ENCODE peak calls at places on chromosomes 11 and 22, in six cellular contexts. One of them, this sample, is unnamed.

GRCh38 chr11:114317738-114318137 is 21.5 kb downstream of the NNMT start:
- DNase-seq in HepG2: no peak
- DNase-seq in K562: no peak
- DNase-seq in SK-N-SH: peak; percentile 39
- DNase-seq in HCT116: peak; percentile 13
- DNase-seq in GM12878: no peak
- DNase-seq in this sample: no peak

GRCh38 chr11:17694711-17695110 is 24.7 kb upstream of the MYOD1 start:
- DNase-seq in HepG2: no peak
- DNase-seq in K562: no peak
- DNase-seq in SK-N-SH: no peak
- DNase-seq in HCT116: no peak
- DNase-seq in GM12878: no peak
- DNase-seq in this sample: no peak

GRCh38 chr11:44032304-44033085 is 15.3 kb upstream of the ACCSL start:
- DNase-seq in HepG2: no peak
- DNase-seq in K562: no peak
- DNase-seq in SK-N-SH: no peak
- DNase-seq in HCT116: no peak
- DNase-seq in GM12878: no peak
- DNase-seq in this sample: no peak

GRCh38 chr11:106379265-106379664 is 301.8 kb downstream of the AASDHPPT start:
- DNase-seq in HepG2: no peak
- DNase-seq in K562: no peak
- DNase-seq in SK-N-SH: no peak
- DNase-seq in HCT116: no peak
- DNase-seq in GM12878: no peak
- DNase-seq in this sample: no peak

GRCh38 chr11:102810943-102811528 is 13.1 kb upstream of the MMP1 start:
- DNase-seq in HepG2: peak; percentile 12
- DNase-seq in K562: no peak
- DNase-seq in SK-N-SH: peak; percentile 10
- DNase-seq in HCT116: no peak
- DNase-seq in GM12878: no peak
- DNase-seq in this sample: peak; percentile 6

GRCh38 chr22:38655532-38656255 is 498 bp downstream of the FAM227A start:
- DNase-seq in HepG2: no peak
- DNase-seq in K562: no peak
- DNase-seq in SK-N-SH: peak; percentile 26
- DNase-seq in HCT116: no peak
- DNase-seq in GM12878: no peak
- DNase-seq in this sample: peak; percentile 30

GRCh38 chr11:36092314-36093030 is 148.6 kb downstream of the LDLRAD3 start:
- DNase-seq in HepG2: no peak
- DNase-seq in K562: no peak
- DNase-seq in SK-N-SH: no peak
- DNase-seq in HCT116: no peak
- DNase-seq in GM12878: no peak
- DNase-seq in this sample: no peak

GRCh38 chr11:129846508-129847335 is 31.1 kb downstream of the TMEM45B start:
- DNase-seq in HepG2: peak; percentile 83
- DNase-seq in K562: no peak
- DNase-seq in SK-N-SH: no peak
- DNase-seq in HCT116: no peak
- DNase-seq in GM12878: peak; percentile 17
- DNase-seq in this sample: peak; percentile 61

GRCh38 chr22:24768537-24769374 is 5.8 kb downstream of the PIWIL3 start:
- DNase-seq in HepG2: peak; percentile 55
- DNase-seq in K562: peak; percentile 39
- DNase-seq in SK-N-SH: peak; percentile 85
- DNase-seq in HCT116: peak; percentile 54
- DNase-seq in GM12878: no peak
- DNase-seq in this sample: peak; percentile 61

GRCh38 chr22:22208657-22209056 is 35.9 kb upstream of the VPREB1 start:
- DNase-seq in HepG2: no peak
- DNase-seq in K562: no peak
- DNase-seq in SK-N-SH: no peak
- DNase-seq in HCT116: no peak
- DNase-seq in GM12878: no peak
- DNase-seq in this sample: no peak

GRCh38 chr11:133898031-133898769 is 52.9 kb upstream of the SPATA19 start:
- DNase-seq in HepG2: no peak
- DNase-seq in K562: no peak
- DNase-seq in SK-N-SH: no peak
- DNase-seq in HCT116: no peak
- DNase-seq in GM12878: no peak
- DNase-seq in this sample: no peak

GRCh38 chr22:20653012-20653794 is 120.7 kb upstream of the SERPIND1 start:
- DNase-seq in HepG2: no peak
- DNase-seq in K562: peak; percentile 20
- DNase-seq in SK-N-SH: no peak
- DNase-seq in HCT116: no peak
- DNase-seq in GM12878: no peak
- DNase-seq in this sample: no peak

GRCh38 chr22:19207902-19208283 is 29.4 kb upstream of the SLC25A1 start:
- DNase-seq in HepG2: no peak
- DNase-seq in K562: no peak
- DNase-seq in SK-N-SH: no peak
- DNase-seq in HCT116: no peak
- DNase-seq in GM12878: no peak
- DNase-seq in this sample: no peak

GRCh38 chr11:45275823-45276222 is 10.3 kb downstream of the SYT13 start:
- DNase-seq in HepG2: no peak
- DNase-seq in K562: no peak
- DNase-seq in SK-N-SH: no peak
- DNase-seq in HCT116: no peak
- DNase-seq in GM12878: no peak
- DNase-seq in this sample: no peak

GRCh38 chr11:2268911-2269600 is 1.3 kb downstream of the ASCL2 start:
- DNase-seq in HepG2: peak; percentile 64
- DNase-seq in K562: peak; percentile 85
- DNase-seq in SK-N-SH: peak; percentile 64
- DNase-seq in HCT116: no peak
- DNase-seq in GM12878: no peak
- DNase-seq in this sample: no peak

GRCh38 chr11:5476184-5476819 is 12.2 kb upstream of the OR52D1 start:
- DNase-seq in HepG2: peak; percentile 36
- DNase-seq in K562: peak; percentile 69
- DNase-seq in SK-N-SH: peak; percentile 53
- DNase-seq in HCT116: peak; percentile 38
- DNase-seq in GM12878: no peak
- DNase-seq in this sample: peak; percentile 52

GRCh38 chr22:27247691-27248434 is 553.7 kb downstream of the MN1 start:
- DNase-seq in HepG2: no peak
- DNase-seq in K562: no peak
- DNase-seq in SK-N-SH: no peak
- DNase-seq in HCT116: no peak
- DNase-seq in GM12878: no peak
- DNase-seq in this sample: no peak

GRCh38 chr11:31957674-31958073 is 133.2 kb upstream of the RCN1 start:
- DNase-seq in HepG2: no peak
- DNase-seq in K562: no peak
- DNase-seq in SK-N-SH: no peak
- DNase-seq in HCT116: no peak
- DNase-seq in GM12878: no peak
- DNase-seq in this sample: no peak

GRCh38 chr11:31955838-31956237 is 135.0 kb upstream of the RCN1 start:
- DNase-seq in HepG2: no peak
- DNase-seq in K562: no peak
- DNase-seq in SK-N-SH: no peak
- DNase-seq in HCT116: no peak
- DNase-seq in GM12878: no peak
- DNase-seq in this sample: no peak

GRCh38 chr11:31959711-31960110 is 131.2 kb upstream of the RCN1 start:
- DNase-seq in HepG2: no peak
- DNase-seq in K562: no peak
- DNase-seq in SK-N-SH: no peak
- DNase-seq in HCT116: no peak
- DNase-seq in GM12878: no peak
- DNase-seq in this sample: peak; percentile 9

GRCh38 chr11:31956310-31956709 is 134.6 kb upstream of the RCN1 start:
- DNase-seq in HepG2: no peak
- DNase-seq in K562: no peak
- DNase-seq in SK-N-SH: no peak
- DNase-seq in HCT116: no peak
- DNase-seq in GM12878: no peak
- DNase-seq in this sample: no peak

GRCh38 chr11:31958086-31958735 is 132.7 kb upstream of the RCN1 start:
- DNase-seq in HepG2: peak; percentile 15
- DNase-seq in K562: peak; percentile 73
- DNase-seq in SK-N-SH: peak; percentile 60
- DNase-seq in HCT116: peak; percentile 40
- DNase-seq in GM12878: peak; percentile 9
- DNase-seq in this sample: peak; percentile 39
- TF ChIP-seq REST in HepG2: no peak
- TF ChIP-seq REST in K562: no peak
- TF ChIP-seq REST in SK-N-SH: no peak
- TF ChIP-seq REST in HCT116: no peak
- TF ChIP-seq REST in GM12878: no peak
- TF ChIP-seq REST in this sample: no peak

DNA sequence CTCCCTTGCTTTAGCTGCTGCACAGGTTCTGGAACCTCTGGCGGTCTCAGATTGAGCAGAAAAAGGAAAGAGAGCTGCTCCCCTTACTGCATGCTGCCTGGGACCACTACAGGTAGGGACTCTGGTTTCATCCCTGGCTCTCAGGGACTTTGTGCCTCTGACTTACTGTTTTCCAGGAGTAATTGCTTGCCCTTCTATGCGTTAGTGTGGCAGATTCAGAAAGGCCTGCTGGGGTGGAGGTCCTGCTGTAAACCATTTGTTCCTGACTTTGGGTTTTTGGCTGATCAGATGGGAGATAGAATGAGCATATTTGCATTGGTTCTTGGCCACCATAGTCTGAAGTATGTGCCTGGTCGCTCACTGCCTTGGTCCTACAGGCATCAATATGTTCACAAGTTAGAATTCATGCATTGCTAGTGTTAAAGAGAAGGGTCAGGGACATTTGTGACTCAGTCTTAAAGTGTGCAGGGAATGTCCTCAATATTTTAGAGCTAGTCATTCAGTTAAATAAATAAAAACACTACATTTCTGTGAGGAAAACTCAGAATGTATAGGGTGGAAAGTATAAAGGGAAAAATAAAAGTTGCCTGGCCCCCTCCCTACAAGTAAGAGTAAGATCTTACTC is 78.0 kb downstream of the PISD start:
- DNase-seq in HepG2: no peak
- DNase-seq in K562: no peak
- DNase-seq in SK-N-SH: no peak
- DNase-seq in HCT116: no peak
- DNase-seq in GM12878: no peak
- DNase-seq in this sample: no peak
- H3K27ac ChIP-seq in HepG2: peak overlapping the region; percentile 44
- H3K27ac ChIP-seq in K562: peak overlapping the region; percentile 72
- H3K27ac ChIP-seq in SK-N-SH: no peak overlapping the region
- H3K27ac ChIP-seq in HCT116: no peak overlapping the region
- H3K27ac ChIP-seq in GM12878: no peak overlapping the region
- H3K27ac ChIP-seq in this sample: no peak overlapping the region

DNA sequence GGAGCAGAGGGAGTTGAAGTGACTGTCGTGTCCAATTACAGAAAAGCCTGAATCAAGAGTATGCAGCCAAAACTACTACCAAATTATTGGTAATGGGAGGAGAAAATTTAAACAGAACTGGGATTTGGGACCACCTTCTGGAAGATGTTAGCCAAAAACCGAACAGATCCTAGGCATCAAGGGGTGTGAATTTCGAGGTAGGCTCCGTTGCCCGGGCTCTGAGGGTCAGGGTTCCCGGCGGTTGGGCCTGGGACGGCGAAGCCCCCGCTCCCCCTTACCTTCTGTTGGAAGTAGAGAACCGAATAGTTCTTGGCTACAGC is 313 bp downstream of the PRCP start:
- DNase-seq in HepG2: no peak
- DNase-seq in K562: no peak
- DNase-seq in SK-N-SH: peak; percentile 11
- DNase-seq in HCT116: no peak
- DNase-seq in GM12878: no peak
- DNase-seq in this sample: no peak
- TF ChIP-seq REST in HepG2: no peak
- TF ChIP-seq REST in K562: no peak
- TF ChIP-seq REST in SK-N-SH: no peak
- TF ChIP-seq REST in HCT116: no peak
- TF ChIP-seq REST in GM12878: no peak
- TF ChIP-seq REST in this sample: no peak

GRCh38 chr11:96145163-96145585 is 197.8 kb downstream of the MAML2 start:
- DNase-seq in HepG2: peak; percentile 91
- DNase-seq in K562: no peak
- DNase-seq in SK-N-SH: no peak
- DNase-seq in HCT116: no peak
- DNase-seq in GM12878: no peak
- DNase-seq in this sample: no peak
- H3K27ac ChIP-seq in HepG2: peak overlapping the region; percentile 72
- H3K27ac ChIP-seq in K562: no peak overlapping the region
- H3K27ac ChIP-seq in SK-N-SH: peak overlapping the region; percentile 90
- H3K27ac ChIP-seq in HCT116: no peak overlapping the region
- H3K27ac ChIP-seq in GM12878: no peak overlapping the region
- H3K27ac ChIP-seq in this sample: no peak overlapping the region

GRCh38 chr11:47923667-47924066 is 56.7 kb upstream of the PTPRJ start:
- DNase-seq in HepG2: no peak
- DNase-seq in K562: no peak
- DNase-seq in SK-N-SH: no peak
- DNase-seq in HCT116: no peak
- DNase-seq in GM12878: no peak
- DNase-seq in this sample: no peak
- TF ChIP-seq REST in HepG2: no peak
- TF ChIP-seq REST in K562: no peak
- TF ChIP-seq REST in SK-N-SH: no peak
- TF ChIP-seq REST in HCT116: no peak
- TF ChIP-seq REST in GM12878: no peak
- TF ChIP-seq REST in this sample: no peak